ENCODE peak calls at places on chromosomes 1 and 21, in four cellular contexts. P, X, A and V are unnamed samples.

GRCh38 chr1:19437911-19438310 is 47.4 kb downstream of the CAPZB start:
- DNase-seq in P (no peak), X (no peak), A (peak), V (no peak)

GRCh38 chr1:22814176-22815042 is 103.8 kb downstream of the EPHB2 start:
- DNase-seq in P (peak), X (no peak), A (no peak), V (no peak)

GRCh38 chr1:53381790-53382401 is 54.0 kb upstream of the LRP8 start:
- DNase-seq in P (no peak), X (no peak), A (peak), V (peak)

GRCh38 chr1:94068831-94069648 is 51.9 kb downstream of the ABCA4 start:
- DNase-seq in P (peak), X (no peak), A (peak), V (no peak)

GRCh38 chr1:11028018-11028417 is 15.6 kb downstream of the TARDBP start:
- DNase-seq in P (no peak), X (no peak), A (no peak), V (no peak)

GRCh38 chr1:54794401-54795099 is 6.6 kb downstream of the TTC22 start:
- DNase-seq in P (peak), X (no peak), A (no peak), V (peak)

GRCh38 chr1:97986041-97987005 is 65.5 kb upstream of the DPYD start:
- DNase-seq in P (no peak), X (no peak), A (peak), V (no peak)

GRCh38 chr1:25580933-25581332 is 35.7 kb upstream of the MAN1C1 start:
- DNase-seq in P (no peak), X (no peak), A (no peak), V (no peak)

GRCh38 chr1:60281360-60281932 is 207.9 kb upstream of the C1orf87 start:
- DNase-seq in P (peak), X (peak), A (peak), V (peak)

GRCh38 chr1:92536593-92537332 is 50.0 kb upstream of the GFI1 start:
- DNase-seq in P (no peak), X (no peak), A (peak), V (no peak)

GRCh38 chr1:1132928-1133750 is 17.2 kb upstream of the C1orf159 start:
- DNase-seq in P (peak), X (no peak), A (no peak), V (no peak)

GRCh38 chr1:154760469-154760933 is 109.6 kb downstream of the KCNN3 start:
- DNase-seq in P (peak), X (peak), A (peak), V (peak)

GRCh38 chr1:166153641-166154350 is 13.0 kb downstream of the FAM78B start:
- DNase-seq in P (no peak), X (no peak), A (no peak), V (no peak)

GRCh38 chr1:206896261-206896660 is 982 bp upstream of the IL24 start:
- DNase-seq in P (no peak), X (no peak), A (no peak), V (no peak)

GRCh38 chr21:17900990-17901385 is 81.8 kb upstream of the C21orf91 start:
- DNase-seq in P (no peak), X (no peak), A (no peak), V (no peak)

GRCh38 chr1:166377896-166378295 is 211.1 kb upstream of the FAM78B start:
- DNase-seq in P (no peak), X (no peak), A (no peak), V (no peak)

GRCh38 chr1:228891134-228892034 is 156.1 kb downstream of the RHOU start:
- DNase-seq in P (no peak), X (no peak), A (no peak), V (no peak)

GRCh38 chr1:212782422-212783154 is 9.0 kb downstream of the NSL1 start:
- DNase-seq in P (no peak), X (no peak), A (peak), V (peak)

GRCh38 chr21:17045214-17045835 is 467.5 kb upstream of the CXADR start:
- DNase-seq in P (no peak), X (no peak), A (peak), V (no peak)

GRCh38 chr1:93516164-93516563 is 68.2 kb downstream of the FNBP1L start:
- DNase-seq in P (no peak), X (no peak), A (no peak), V (peak)

GRCh38 chr1:85322655-85323054 is 46.2 kb upstream of the BCL10 start:
- DNase-seq in P (no peak), X (no peak), A (peak), V (no peak)

GRCh38 chr1:109669246-109669948 is 1.5 kb downstream of the GSTM2 start:
- DNase-seq in P (no peak), X (no peak), A (peak), V (no peak)

GRCh38 chr1:1943834-1944570 is 24.9 kb upstream of the TMEM52 start:
- DNase-seq in P (peak), X (peak), A (peak), V (peak)

GRCh38 chr1:12173631-12174121 is 6.9 kb downstream of the TNFRSF1B start:
- DNase-seq in P (peak), X (no peak), A (no peak), V (peak)

GRCh38 chr1:163844393-163844948 is 522.7 kb downstream of the NUF2 start:
- DNase-seq in P (no peak), X (no peak), A (no peak), V (no peak)

GRCh38 chr1:172827301-172827700 is 168.4 kb downstream of the FASLG start:
- DNase-seq in P (no peak), X (no peak), A (no peak), V (peak)

GRCh38 chr1:231248778-231249177 is 7.8 kb downstream of the GNPAT start:
- DNase-seq in P (no peak), X (no peak), A (no peak), V (no peak)

GRCh38 chr1:96962807-96963206 is 241.2 kb downstream of the PTBP2 start:
- DNase-seq in P (no peak), X (no peak), A (no peak), V (peak)

GRCh38 chr1:85584264-85584781 is 3.8 kb downstream of the CCN1 start:
- DNase-seq in P (no peak), X (peak), A (peak), V (peak)

GRCh38 chr1:62364726-62365125 is 45.5 kb upstream of the KANK4 start:
- DNase-seq in P (no peak), X (no peak), A (no peak), V (no peak)

GRCh38 chr1:155859234-155859829 is at the start of gene SYT11:
- DNase-seq in P (peak), X (peak), A (peak), V (peak)

GRCh38 chr1:226480459-226480858 is 68.1 kb upstream of the STUM start:
- DNase-seq in P (peak), X (no peak), A (no peak), V (no peak)

GRCh38 chr1:43532716-43533115 is 2.0 kb downstream of the PTPRF start:
- DNase-seq in P (peak), X (no peak), A (no peak), V (peak)

GRCh38 chr1:101064697-101065096 is 39.1 kb upstream of the DPH5 start:
- DNase-seq in P (no peak), X (no peak), A (no peak), V (no peak)

GRCh38 chr1:246215505-246215893 is 291.6 kb downstream of the SMYD3 start:
- DNase-seq in P (no peak), X (no peak), A (no peak), V (no peak)

GRCh38 chr21:46063734-46064680 is 33.9 kb upstream of the COL6A2 start:
- DNase-seq in P (no peak), X (no peak), A (no peak), V (no peak)
- H3K9ac ChIP-seq in P (no peak), X (no peak), A (no peak), V (no peak)

DNA sequence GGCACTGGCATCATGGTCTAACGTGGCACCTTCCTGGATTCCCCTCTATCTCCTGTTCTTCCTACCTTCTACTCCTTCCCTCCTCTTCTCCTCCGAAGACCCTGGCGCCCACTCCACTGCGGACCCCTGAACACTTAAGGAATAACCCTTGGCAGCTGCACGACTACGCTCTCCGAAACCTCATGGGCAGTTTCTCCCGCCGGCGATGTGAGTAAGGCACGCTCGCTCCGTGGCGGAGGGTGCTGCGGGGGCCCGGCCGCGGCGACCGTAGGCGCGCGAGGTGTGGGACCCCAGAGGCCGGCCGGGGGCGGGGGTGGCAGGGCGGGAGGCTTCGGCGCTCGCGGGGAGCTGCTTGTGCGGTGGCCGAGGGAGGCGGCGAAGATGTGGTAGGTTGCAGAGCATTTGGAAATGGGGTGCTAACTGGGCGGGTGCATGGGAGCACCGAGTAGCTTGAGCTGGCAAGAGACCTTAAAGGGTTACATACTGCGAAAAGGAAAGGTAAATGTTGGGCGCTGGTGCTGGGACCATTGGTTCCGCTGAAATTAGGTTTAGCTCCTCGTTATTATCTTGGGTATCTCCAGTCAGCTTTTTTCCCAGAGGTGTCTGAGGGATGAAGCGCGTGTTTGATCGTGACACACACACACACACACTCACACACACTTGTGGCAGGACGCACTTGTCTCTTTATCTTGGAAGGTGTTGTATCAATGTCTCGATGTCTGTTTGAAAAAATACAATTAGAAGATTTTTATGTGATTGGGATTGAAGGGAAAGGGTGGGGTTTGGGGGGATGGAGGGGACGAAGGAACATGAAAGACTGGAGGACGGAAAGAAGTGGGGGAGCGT is 936 bp downstream of the LRRC7 start:
- DNase-seq in P (no peak), X (peak), A (peak), V (no peak)
- H3K9ac ChIP-seq in P (no peak), X (peak), A (no peak), V (no peak)

DNA sequence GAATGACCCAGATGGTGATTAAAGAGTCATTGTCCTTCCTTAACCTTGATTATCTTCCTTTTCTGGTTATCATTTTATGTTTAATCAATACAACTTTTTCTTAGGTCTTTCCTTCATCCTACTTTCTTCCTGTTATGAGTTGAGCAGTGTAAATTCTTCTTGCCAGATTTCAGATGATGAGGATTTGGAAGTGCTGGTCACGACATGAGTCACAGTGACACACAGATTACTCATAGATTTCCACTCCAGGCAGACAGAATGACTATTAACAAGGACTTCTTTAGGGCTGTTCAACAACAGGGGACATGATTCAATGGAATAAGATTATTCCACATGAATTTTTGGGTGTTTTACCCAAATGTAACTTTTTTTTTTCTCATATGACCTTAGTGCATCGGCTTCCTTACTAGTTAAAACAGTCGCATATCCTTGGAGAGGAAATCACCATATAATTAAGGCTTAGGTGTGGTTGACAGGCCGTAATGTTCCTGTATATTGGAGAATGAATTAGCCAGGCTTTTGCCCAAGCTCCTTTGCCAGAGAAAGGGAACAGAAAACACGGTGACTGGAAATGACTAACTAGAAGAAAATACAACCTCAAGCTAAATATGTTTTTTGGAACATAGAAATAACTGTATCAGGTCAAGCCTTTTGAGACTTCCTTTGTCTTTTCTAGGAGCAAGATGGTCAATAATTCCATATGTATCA is 44.2 kb downstream of the PRRX1 start:
- DNase-seq in P (no peak), X (no peak), A (peak), V (peak)
- H3K9ac ChIP-seq in P (no peak), X (no peak), A (peak), V (no peak)

DNA sequence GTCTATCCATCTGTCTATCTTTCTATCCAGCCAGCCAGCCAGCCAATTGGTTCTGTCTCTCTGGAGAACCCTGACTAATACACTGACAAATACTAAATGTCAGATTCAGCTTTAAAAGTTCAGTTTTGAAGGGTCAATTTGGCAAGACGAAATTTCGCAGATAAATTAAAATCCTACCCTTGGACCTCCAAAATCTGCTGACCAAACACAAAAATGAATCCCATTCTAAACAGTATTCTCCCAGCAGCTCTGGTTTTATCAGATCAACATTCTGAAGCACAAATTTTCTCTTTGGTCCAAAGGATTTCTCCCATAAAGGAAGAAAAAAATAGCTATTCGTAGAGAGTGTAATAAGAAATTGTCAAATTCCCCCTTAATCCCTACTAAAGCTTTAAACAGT is 248.6 kb downstream of the RERE start:
- DNase-seq in P (no peak), X (no peak), A (no peak), V (no peak)
- H3K9ac ChIP-seq in P (no peak), X (no peak), A (no peak), V (no peak)